ENCODE peak calls at places on chromosomes 11 and 22, in nine cellular contexts. One of them, this sample, is unnamed. For H3K4me1, the result is how much of the 10 kb centered on the place peaks cover.

GRCh38 chr11:132992838-132993680 is 539.2 kb downstream of the OPCML start:
- DNase-seq in transverse colon: no peak
- DNase-seq in lower lobe of right lung: no peak
- DNase-seq in colonic mucosa: no peak
- DNase-seq in H9: no peak
- DNase-seq in heart right ventricle: no peak
- DNase-seq in aorta: no peak
- DNase-seq in CD4-positive, CD25-positive, alpha-beta regulatory T cell: no peak
- DNase-seq in GM23248: peak
- DNase-seq in this sample: no peak

GRCh38 chr11:60719406-60719805 is 5.1 kb upstream of the MS4A18 start:
- DNase-seq in H9: no peak
- DNase-seq in CD4-positive, CD25-positive, alpha-beta regulatory T cell: no peak
- DNase-seq in lower lobe of right lung: no peak
- DNase-seq in aorta: no peak
- DNase-seq in transverse colon: peak
- DNase-seq in heart right ventricle: no peak
- DNase-seq in colonic mucosa: peak
- DNase-seq in GM23248: no peak
- DNase-seq in this sample: no peak

GRCh38 chr11:86101493-86101892 is 32.6 kb upstream of the PICALM start:
- DNase-seq in aorta: no peak
- DNase-seq in lower lobe of right lung: no peak
- DNase-seq in GM23248: peak
- DNase-seq in colonic mucosa: no peak
- DNase-seq in CD4-positive, CD25-positive, alpha-beta regulatory T cell: no peak
- DNase-seq in H9: no peak
- DNase-seq in heart right ventricle: no peak
- DNase-seq in transverse colon: no peak
- DNase-seq in this sample: no peak

GRCh38 chr11:9386901-9387300 is 2.4 kb downstream of the IPO7 start:
- DNase-seq in heart right ventricle: no peak
- DNase-seq in CD4-positive, CD25-positive, alpha-beta regulatory T cell: no peak
- DNase-seq in GM23248: no peak
- DNase-seq in H9: no peak
- DNase-seq in colonic mucosa: no peak
- DNase-seq in aorta: no peak
- DNase-seq in transverse colon: no peak
- DNase-seq in lower lobe of right lung: no peak
- DNase-seq in this sample: no peak

GRCh38 chr22:45602824-45603301 is 68.8 kb upstream of the ATXN10 start:
- DNase-seq in H9: peak
- DNase-seq in transverse colon: no peak
- DNase-seq in CD4-positive, CD25-positive, alpha-beta regulatory T cell: no peak
- DNase-seq in heart right ventricle: no peak
- DNase-seq in lower lobe of right lung: peak
- DNase-seq in aorta: no peak
- DNase-seq in colonic mucosa: no peak
- DNase-seq in GM23248: peak
- DNase-seq in this sample: no peak

GRCh38 chr22:36068776-36069344 is 40.2 kb upstream of the RBFOX2 start:
- DNase-seq in colonic mucosa: no peak
- DNase-seq in CD4-positive, CD25-positive, alpha-beta regulatory T cell: no peak
- DNase-seq in aorta: no peak
- DNase-seq in GM23248: peak
- DNase-seq in H9: no peak
- DNase-seq in heart right ventricle: no peak
- DNase-seq in transverse colon: no peak
- DNase-seq in lower lobe of right lung: no peak
- DNase-seq in this sample: no peak

GRCh38 chr11:111331711-111332479 is 33.5 kb downstream of the POU2AF3 start:
- DNase-seq in colonic mucosa: no peak
- DNase-seq in aorta: peak
- DNase-seq in H9: no peak
- DNase-seq in GM23248: peak
- DNase-seq in CD4-positive, CD25-positive, alpha-beta regulatory T cell: no peak
- DNase-seq in lower lobe of right lung: no peak
- DNase-seq in heart right ventricle: no peak
- DNase-seq in transverse colon: no peak
- DNase-seq in this sample: no peak

GRCh38 chr11:111400595-111400994 is 21.5 kb upstream of the POU2AF1 start:
- DNase-seq in CD4-positive, CD25-positive, alpha-beta regulatory T cell: no peak
- DNase-seq in lower lobe of right lung: no peak
- DNase-seq in H9: no peak
- DNase-seq in heart right ventricle: no peak
- DNase-seq in aorta: no peak
- DNase-seq in GM23248: no peak
- DNase-seq in transverse colon: no peak
- DNase-seq in colonic mucosa: no peak
- DNase-seq in this sample: no peak

GRCh38 chr11:72872012-72872411 is 57.8 kb downstream of the ATG16L2 start:
- DNase-seq in H9: no peak
- DNase-seq in colonic mucosa: no peak
- DNase-seq in GM23248: no peak
- DNase-seq in lower lobe of right lung: no peak
- DNase-seq in transverse colon: no peak
- DNase-seq in heart right ventricle: no peak
- DNase-seq in aorta: no peak
- DNase-seq in CD4-positive, CD25-positive, alpha-beta regulatory T cell: no peak
- DNase-seq in this sample: no peak

GRCh38 chr11:125165664-125166346 is 1.3 kb downstream of the PKNOX2 start:
- DNase-seq in heart right ventricle: no peak
- DNase-seq in colonic mucosa: no peak
- DNase-seq in lower lobe of right lung: no peak
- DNase-seq in transverse colon: no peak
- DNase-seq in H9: no peak
- DNase-seq in GM23248: peak
- DNase-seq in CD4-positive, CD25-positive, alpha-beta regulatory T cell: no peak
- DNase-seq in aorta: no peak
- DNase-seq in this sample: no peak

GRCh38 chr22:40058265-40058664 is 63.5 kb downstream of the FAM83F start:
- DNase-seq in H9: no peak
- DNase-seq in colonic mucosa: no peak
- DNase-seq in GM23248: no peak
- DNase-seq in transverse colon: no peak
- DNase-seq in lower lobe of right lung: no peak
- DNase-seq in CD4-positive, CD25-positive, alpha-beta regulatory T cell: peak
- DNase-seq in aorta: no peak
- DNase-seq in heart right ventricle: no peak
- DNase-seq in this sample: no peak

GRCh38 chr11:34233215-34233614 is 124.6 kb downstream of the ABTB2 start:
- DNase-seq in heart right ventricle: no peak
- DNase-seq in lower lobe of right lung: no peak
- DNase-seq in H9: no peak
- DNase-seq in CD4-positive, CD25-positive, alpha-beta regulatory T cell: no peak
- DNase-seq in transverse colon: no peak
- DNase-seq in colonic mucosa: no peak
- DNase-seq in aorta: no peak
- DNase-seq in GM23248: no peak
- DNase-seq in this sample: no peak

GRCh38 chr11:111513240-111513605 is 1.0 kb upstream of the BTG4 start:
- DNase-seq in transverse colon: no peak
- DNase-seq in CD4-positive, CD25-positive, alpha-beta regulatory T cell: no peak
- DNase-seq in GM23248: no peak
- DNase-seq in heart right ventricle: no peak
- DNase-seq in aorta: no peak
- DNase-seq in lower lobe of right lung: no peak
- DNase-seq in colonic mucosa: no peak
- DNase-seq in H9: no peak
- DNase-seq in this sample: no peak

GRCh38 chr22:24153353-24153752 is 27.9 kb upstream of the SUSD2 start:
- DNase-seq in heart right ventricle: no peak
- DNase-seq in CD4-positive, CD25-positive, alpha-beta regulatory T cell: peak
- DNase-seq in GM23248: peak
- DNase-seq in transverse colon: peak
- DNase-seq in lower lobe of right lung: no peak
- DNase-seq in colonic mucosa: no peak
- DNase-seq in H9: no peak
- DNase-seq in aorta: no peak
- DNase-seq in this sample: no peak

GRCh38 chr11:73194593-73194992 is 23.5 kb upstream of the P2RY2 start:
- DNase-seq in heart right ventricle: no peak
- DNase-seq in transverse colon: peak
- DNase-seq in colonic mucosa: peak
- DNase-seq in CD4-positive, CD25-positive, alpha-beta regulatory T cell: no peak
- DNase-seq in aorta: peak
- DNase-seq in H9: no peak
- DNase-seq in lower lobe of right lung: no peak
- DNase-seq in GM23248: peak
- DNase-seq in this sample: no peak

GRCh38 chr22:19874307-19875060 is 19.8 kb upstream of the GNB1L start:
- DNase-seq in transverse colon: no peak
- DNase-seq in GM23248: peak
- DNase-seq in H9: peak
- DNase-seq in lower lobe of right lung: peak
- DNase-seq in aorta: peak
- DNase-seq in colonic mucosa: peak
- DNase-seq in heart right ventricle: no peak
- DNase-seq in CD4-positive, CD25-positive, alpha-beta regulatory T cell: peak
- DNase-seq in this sample: peak
- H3K4me1 ChIP-seq in transverse colon: under half
- H3K4me1 ChIP-seq in GM23248: under half
- H3K4me1 ChIP-seq in H9: under half
- H3K4me1 ChIP-seq in lower lobe of right lung: under half
- H3K4me1 ChIP-seq in aorta: under half
- H3K4me1 ChIP-seq in colonic mucosa: under half
- H3K4me1 ChIP-seq in heart right ventricle: under half
- H3K4me1 ChIP-seq in CD4-positive, CD25-positive, alpha-beta regulatory T cell: under half
- H3K4me1 ChIP-seq in this sample: under half

GRCh38 chr11:100777118-100777517 is 90.0 kb downstream of the ARHGAP42 start:
- DNase-seq in GM23248: no peak
- DNase-seq in heart right ventricle: no peak
- DNase-seq in aorta: no peak
- DNase-seq in H9: no peak
- DNase-seq in lower lobe of right lung: no peak
- DNase-seq in CD4-positive, CD25-positive, alpha-beta regulatory T cell: no peak
- DNase-seq in colonic mucosa: no peak
- DNase-seq in transverse colon: peak
- DNase-seq in this sample: peak
- H3K4me1 ChIP-seq in GM23248: under half
- H3K4me1 ChIP-seq in heart right ventricle: under half
- H3K4me1 ChIP-seq in aorta: under half
- H3K4me1 ChIP-seq in H9: under half
- H3K4me1 ChIP-seq in lower lobe of right lung: under half
- H3K4me1 ChIP-seq in CD4-positive, CD25-positive, alpha-beta regulatory T cell: under half
- H3K4me1 ChIP-seq in colonic mucosa: under half
- H3K4me1 ChIP-seq in transverse colon: under half
- H3K4me1 ChIP-seq in this sample: under half

DNA sequence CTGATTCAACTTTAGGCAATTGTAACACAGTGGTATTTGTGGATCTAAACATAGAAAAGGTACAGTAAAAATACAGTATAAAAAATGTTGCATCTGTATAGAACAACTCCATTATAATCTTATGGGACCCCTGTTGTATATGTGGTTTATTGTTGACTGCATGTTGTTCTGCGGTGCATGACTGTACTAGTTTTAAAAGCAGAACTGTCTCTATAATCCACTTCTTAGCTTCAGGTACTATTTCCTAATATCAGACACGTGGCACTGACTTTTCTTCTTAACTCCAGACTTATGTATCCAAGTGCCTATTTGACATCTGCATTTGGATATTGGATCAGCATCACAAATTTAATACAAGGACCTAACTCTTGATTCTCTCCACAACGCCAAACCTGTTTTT is 41.1 kb downstream of the PACS1 start:
- DNase-seq in H9: no peak
- DNase-seq in lower lobe of right lung: no peak
- DNase-seq in GM23248: no peak
- DNase-seq in CD4-positive, CD25-positive, alpha-beta regulatory T cell: no peak
- DNase-seq in aorta: no peak
- DNase-seq in colonic mucosa: no peak
- DNase-seq in transverse colon: no peak
- DNase-seq in heart right ventricle: no peak
- DNase-seq in this sample: no peak
- H3K4me1 ChIP-seq in H9: under half
- H3K4me1 ChIP-seq in lower lobe of right lung: half or more
- H3K4me1 ChIP-seq in GM23248: half or more
- H3K4me1 ChIP-seq in CD4-positive, CD25-positive, alpha-beta regulatory T cell: half or more
- H3K4me1 ChIP-seq in aorta: under half
- H3K4me1 ChIP-seq in colonic mucosa: under half
- H3K4me1 ChIP-seq in transverse colon: under half
- H3K4me1 ChIP-seq in heart right ventricle: under half
- H3K4me1 ChIP-seq in this sample: under half

DNA sequence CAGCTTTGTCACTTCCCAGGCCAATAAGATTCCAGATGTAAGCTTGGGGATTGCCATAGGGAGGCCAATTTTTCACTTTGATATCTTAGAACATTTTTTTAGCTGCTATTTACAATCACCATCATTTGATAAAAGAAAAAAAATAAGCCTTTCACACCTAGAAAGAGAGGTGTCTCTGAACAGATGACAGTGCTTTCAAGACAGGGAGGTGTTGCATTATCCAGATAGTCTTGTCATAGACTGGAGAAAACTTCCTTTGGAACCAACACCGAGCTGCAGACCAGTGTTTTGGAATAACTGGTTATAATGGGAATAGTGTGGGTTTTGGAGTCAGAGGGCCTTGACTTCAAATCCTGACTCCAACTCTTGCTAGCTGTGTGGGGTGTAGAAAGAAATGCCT is 101.0 kb downstream of the SLC1A2 start:
- DNase-seq in CD4-positive, CD25-positive, alpha-beta regulatory T cell: no peak
- DNase-seq in lower lobe of right lung: no peak
- DNase-seq in colonic mucosa: no peak
- DNase-seq in H9: no peak
- DNase-seq in transverse colon: no peak
- DNase-seq in aorta: no peak
- DNase-seq in heart right ventricle: no peak
- DNase-seq in GM23248: no peak
- DNase-seq in this sample: no peak
- H3K4me1 ChIP-seq in CD4-positive, CD25-positive, alpha-beta regulatory T cell: under half
- H3K4me1 ChIP-seq in lower lobe of right lung: under half
- H3K4me1 ChIP-seq in colonic mucosa: under half
- H3K4me1 ChIP-seq in H9: under half
- H3K4me1 ChIP-seq in transverse colon: under half
- H3K4me1 ChIP-seq in aorta: under half
- H3K4me1 ChIP-seq in heart right ventricle: under half
- H3K4me1 ChIP-seq in GM23248: under half
- H3K4me1 ChIP-seq in this sample: under half

This sample was measured in stomach.